ENCODE peak calls at places on chromosomes 6 and 20, in four cellular contexts. S, J, D and Z are unnamed samples.

GRCh38 chr6:125812394-125813231 is 21.9 kb downstream of the NCOA7 start:
- DNase-seq in S (no peak), J (peak; percentile 99), D (no peak), Z (peak; percentile 90)

GRCh38 chr6:139028242-139028657 is 295 bp upstream of the ABRACL start:
- DNase-seq in S (no peak), J (no peak), D (no peak), Z (no peak)

GRCh38 chr6:157269261-157269794 is 54.0 kb downstream of the TMEM242 start:
- DNase-seq in S (peak; percentile 86), J (peak; percentile 53), D (peak; percentile 62), Z (no peak)

GRCh38 chr20:19889011-19889953 is 127.9 kb upstream of the NAA20 start:
- DNase-seq in S (peak; percentile 73), J (peak; percentile 91), D (peak; percentile 51), Z (peak; percentile 71)

GRCh38 chr20:31559704-31560093 is 45.4 kb upstream of the ID1 start:
- DNase-seq in S (no peak), J (peak; percentile 48), D (no peak), Z (no peak)

GRCh38 chr20:23036371-23036770 is 1.3 kb downstream of the SSTR4 start:
- DNase-seq in S (no peak), J (no peak), D (no peak), Z (no peak)

GRCh38 chr20:50410343-50410742 is 99.8 kb upstream of the PTPN1 start:
- DNase-seq in S (no peak), J (no peak), D (no peak), Z (no peak)

GRCh38 chr6:157265630-157266029 is 57.7 kb downstream of the TMEM242 start:
- DNase-seq in S (no peak), J (no peak), D (no peak), Z (no peak)

GRCh38 chr6:44064089-44064947 is 62.9 kb downstream of the MRPL14 start:
- DNase-seq in S (no peak), J (peak; percentile 99), D (peak; percentile 76), Z (peak; percentile 97)

GRCh38 chr20:38842558-38842981 is 37.1 kb downstream of the PPP1R16B start:
- DNase-seq in S (no peak), J (no peak), D (no peak), Z (no peak)

GRCh38 chr6:118249680-118250079 is 298.4 kb upstream of the PLN start:
- DNase-seq in S (no peak), J (no peak), D (no peak), Z (no peak)

GRCh38 chr6:98716341-98716740 is 118.0 kb upstream of the POU3F2 start:
- DNase-seq in S (no peak), J (no peak), D (no peak), Z (no peak)

GRCh38 chr6:162261598-162261997 is 466.0 kb downstream of the PRKN start:
- DNase-seq in S (no peak), J (no peak), D (no peak), Z (no peak)

GRCh38 chr6:161439093-161439492 is 165.2 kb upstream of the AGPAT4 start:
- DNase-seq in S (peak; percentile 63), J (peak; percentile 97), D (no peak), Z (peak; percentile 81)

GRCh38 chr6:135243871-135244796 is 63.0 kb downstream of the MYB start:
- DNase-seq in S (no peak), J (no peak), D (no peak), Z (no peak)

GRCh38 chr20:58538752-58539151 is 23.6 kb upstream of the APCDD1L start:
- DNase-seq in S (no peak), J (peak; percentile 79), D (no peak), Z (no peak)

GRCh38 chr6:16477367-16478149 is 239.2 kb downstream of the GMPR start:
- DNase-seq in S (no peak), J (no peak), D (no peak), Z (no peak)

GRCh38 chr6:10510592-10511367 is 10.4 kb upstream of the GCNT2 start:
- DNase-seq in S (no peak), J (no peak), D (peak; percentile 42), Z (peak; percentile 62)

GRCh38 chr6:125346143-125346925 is 44.6 kb upstream of the HDDC2 start:
- DNase-seq in S (no peak), J (no peak), D (no peak), Z (no peak)

GRCh38 chr6:21341910-21342309 is 251.6 kb upstream of the SOX4 start:
- DNase-seq in S (no peak), J (no peak), D (no peak), Z (no peak)

GRCh38 chr6:12296604-12297003 is 6.4 kb downstream of the EDN1 start:
- DNase-seq in S (no peak), J (no peak), D (no peak), Z (no peak)

GRCh38 chr6:31396422-31397152 is 6.8 kb upstream of the MICA start:
- DNase-seq in S (peak; percentile 86), J (peak; percentile 34), D (peak; percentile 79), Z (peak; percentile 79)

GRCh38 chr20:577167-577791 is 32.8 kb downstream of the TCF15 start:
- DNase-seq in S (no peak), J (no peak), D (no peak), Z (no peak)

DNA sequence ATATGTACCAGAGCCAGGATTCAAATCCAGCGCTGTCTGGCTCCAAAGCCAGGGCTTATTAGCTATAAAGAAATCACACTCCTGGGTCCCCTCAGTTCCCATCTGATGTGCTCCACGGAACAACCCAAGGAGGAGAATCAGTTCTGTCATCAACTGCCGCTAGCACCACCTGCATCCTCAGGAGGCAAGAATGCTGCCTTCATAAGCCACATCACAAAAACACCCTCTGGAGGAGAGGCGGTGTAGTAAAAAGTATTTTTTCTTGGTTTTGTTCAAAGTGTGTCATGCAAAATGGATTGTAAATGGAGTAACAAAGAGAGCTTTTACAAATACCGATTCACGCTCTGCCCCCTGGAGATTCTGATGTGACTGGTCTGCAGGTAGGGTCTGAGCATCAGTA is 57.1 kb downstream of the TNFRSF21 start:
- DNase-seq in S (no peak), J (no peak), D (no peak), Z (no peak)
- H3K4me1 ChIP-seq in S (peaks cover 1% of the 10 kb centered on the region), J (no peaks in the 10 kb centered on the region), D (no peaks in the 10 kb centered on the region), Z (no peaks in the 10 kb centered on the region)

DNA sequence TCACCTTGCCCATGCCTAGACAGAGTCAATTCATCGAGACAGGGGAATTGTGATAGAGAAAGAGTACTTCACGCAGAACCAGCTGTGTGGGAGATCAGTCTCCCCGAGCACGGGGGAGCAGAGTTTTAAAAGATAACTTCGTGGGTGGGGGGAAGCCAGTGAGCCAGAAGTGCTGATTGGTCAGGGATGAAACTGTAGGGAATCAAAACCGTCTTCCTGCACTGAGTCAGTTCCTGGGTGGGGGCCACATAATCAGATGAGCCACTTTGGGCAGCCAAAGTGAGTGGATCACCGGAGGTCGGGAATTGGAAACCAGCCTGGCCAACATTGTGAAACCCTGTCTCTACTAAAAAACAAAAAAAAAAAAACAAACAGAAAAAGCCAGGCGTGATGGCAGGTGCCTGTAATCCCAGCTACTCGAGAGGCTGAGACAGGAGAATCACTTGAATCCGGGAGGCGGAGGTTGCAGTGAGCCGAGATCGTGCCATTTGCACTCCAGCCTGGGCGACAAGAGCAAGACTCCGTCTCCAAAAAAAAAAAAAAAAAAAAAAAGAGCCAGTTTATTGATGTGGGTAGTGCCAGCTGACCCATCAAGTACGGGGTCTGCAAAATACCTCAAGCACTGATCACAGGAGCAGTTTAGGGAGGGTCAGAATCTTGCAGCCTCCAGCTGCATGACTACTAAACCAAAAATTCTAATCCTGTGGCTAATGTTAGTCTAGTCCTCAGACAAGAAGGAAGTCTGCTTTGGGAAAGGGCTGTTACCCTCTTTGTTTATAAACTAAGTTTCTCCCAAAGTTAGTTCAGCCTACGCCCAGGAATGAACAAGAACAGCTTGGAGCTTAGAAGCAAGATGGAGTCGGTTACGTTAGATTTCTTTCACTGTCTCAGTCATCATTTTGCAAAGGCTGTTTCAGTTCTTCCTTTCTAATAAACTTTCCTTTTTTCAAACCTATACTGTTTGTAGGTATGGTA is 3.9 kb upstream of the TRIM39 start:
- DNase-seq in S (no peak), J (peak; percentile 85), D (no peak), Z (peak; percentile 72)
- H3K4me1 ChIP-seq in S (peaks cover 5% of the 10 kb centered on the region), J (peaks cover 35% of the 10 kb centered on the region), D (peaks cover 11% of the 10 kb centered on the region), Z (peaks cover 39% of the 10 kb centered on the region)

GRCh38 chr6:15264902-15265761 is 19.3 kb downstream of the JARID2 start:
- DNase-seq in S (no peak), J (peak; percentile 66), D (no peak), Z (peak; percentile 54)
- H3K4me1 ChIP-seq in S (peaks cover 42% of the 10 kb centered on the region), J (peaks cover 50% of the 10 kb centered on the region), D (peaks cover 8% of the 10 kb centered on the region), Z (peaks cover 80% of the 10 kb centered on the region)

GRCh38 chr20:36860811-36861624 is 14.9 kb upstream of the TLDC2 start:
- DNase-seq in S (no peak), J (no peak), D (no peak), Z (no peak)

GRCh38 chr20:36861875-36862801 is 13.8 kb upstream of the TLDC2 start:
- DNase-seq in S (peak; percentile 89), J (peak; percentile 66), D (peak; percentile 93), Z (peak; percentile 94)

GRCh38 chr20:36862857-36863668 is 12.9 kb upstream of the TLDC2 start:
- DNase-seq in S (peak; percentile 64), J (no peak), D (no peak), Z (no peak)

GRCh38 chr20:36860339-36860738 is 15.6 kb upstream of the TLDC2 start:
- DNase-seq in S (no peak), J (no peak), D (no peak), Z (no peak)

GRCh38 chr20:36861625-36861874 is 14.4 kb upstream of the TLDC2 start:
- DNase-seq in S (no peak), J (no peak), D (no peak), Z (no peak)
- H3K4me1 ChIP-seq in S (peaks cover 26% of the 10 kb centered on the region), J (peaks cover 38% of the 10 kb centered on the region), D (peaks cover 48% of the 10 kb centered on the region), Z (peaks cover 56% of the 10 kb centered on the region)